ENCODE peak calls at places on chromosomes 4 and X, in four cellular contexts. S, F, E and G are unnamed samples.

GRCh38 chrX:22534643-22535042 is 261.9 kb downstream of the CBLL2 start:
- DNase-seq in S (no peak), F (no peak), E (peak), G (peak)

GRCh38 chrX:13180807-13181206 is 136.4 kb upstream of the FAM9C start:
- DNase-seq in S (no peak), F (no peak), E (peak), G (peak)

GRCh38 chr4:921830-922331 is 10.2 kb downstream of the GAK start:
- DNase-seq in S (peak), F (no peak), E (no peak), G (no peak)

GRCh38 chr4:89708903-89709361 is 128.0 kb downstream of the SNCA start:
- DNase-seq in S (no peak), F (no peak), E (peak), G (peak)

GRCh38 chr4:137678796-137679195 is 146.5 kb upstream of the PCDH18 start:
- DNase-seq in S (no peak), F (no peak), E (peak), G (peak)

GRCh38 chr4:35102111-35102510 is 1142.2 kb downstream of the ARAP2 start:
- DNase-seq in S (no peak), F (no peak), E (no peak), G (no peak)

GRCh38 chrX:69761633-69762032 is 145.7 kb downstream of the EDA start:
- DNase-seq in S (no peak), F (no peak), E (no peak), G (no peak)

GRCh38 chr4:97507587-97508245 is 635.6 kb downstream of the STPG2 start:
- DNase-seq in S (no peak), F (no peak), E (peak), G (peak)

GRCh38 chrX:143455045-143455444 is 62.2 kb downstream of the SPANXN3 start:
- DNase-seq in S (no peak), F (no peak), E (peak), G (peak)

GRCh38 chr4:5812506-5813229 is 80.2 kb downstream of the CRMP1 start:
- DNase-seq in S (no peak), F (no peak), E (peak), G (peak)

GRCh38 chr4:117664706-117665444 is 369.4 kb upstream of the NDST3 start:
- DNase-seq in S (no peak), F (no peak), E (no peak), G (peak)

GRCh38 chrX:108123591-108124366 is 32.2 kb downstream of the ATG4A start:
- DNase-seq in S (no peak), F (no peak), E (no peak), G (no peak)

GRCh38 chrX:150032742-150033141 is 94.5 kb upstream of the EOLA2 start:
- DNase-seq in S (no peak), F (no peak), E (peak), G (peak)

GRCh38 chrX:2351321-2351720 is 149.5 kb downstream of the DHRSX start:
- DNase-seq in S (no peak), F (no peak), E (peak), G (peak)

GRCh38 chr4:73964862-73965611 is 16.8 kb downstream of the PF4 start:
- DNase-seq in S (no peak), F (no peak), E (no peak), G (peak)

GRCh38 chr4:156169011-156169410 is 215.3 kb upstream of the CTSO start:
- DNase-seq in S (no peak), F (no peak), E (peak), G (peak)

GRCh38 chr4:47217884-47218283 is 186.5 kb downstream of the GABRB1 start:
- DNase-seq in S (no peak), F (no peak), E (no peak), G (no peak)

GRCh38 chr4:133146192-133146573 is 2.9 kb upstream of the PCDH10 start:
- DNase-seq in S (no peak), F (no peak), E (no peak), G (no peak)

GRCh38 chr4:128068927-128069326 is 7.8 kb downstream of the LARP1B start:
- DNase-seq in S (peak), F (no peak), E (peak), G (peak)

GRCh38 chrX:45428816-45429215 is 228.1 kb upstream of the DIPK2B start:
- DNase-seq in S (no peak), F (no peak), E (peak), G (no peak)

GRCh38 chr4:84324850-84325249 is 174.2 kb downstream of the NKX6-1 start:
- DNase-seq in S (no peak), F (no peak), E (no peak), G (no peak)

GRCh38 chr4:52037730-52038108 is 380 bp downstream of the SGCB start:
- DNase-seq in S (peak), F (no peak), E (peak), G (peak)

GRCh38 chrX:133726642-133727041 is 258.8 kb downstream of the GPC3 start:
- DNase-seq in S (no peak), F (no peak), E (no peak), G (no peak)

GRCh38 chr4:70913947-70914445 is 11.8 kb downstream of the MOB1B start:
- DNase-seq in S (no peak), F (no peak), E (no peak), G (no peak)

GRCh38 chr4:172786039-172786792 is 382.4 kb upstream of the GALNT7 start:
- DNase-seq in S (no peak), F (no peak), E (peak), G (peak)

GRCh38 chr4:94500696-94501095 is 49.0 kb downstream of the PDLIM5 start:
- DNase-seq in S (no peak), F (no peak), E (peak), G (peak)

GRCh38 chr4:169649545-169650226 is 29.3 kb downstream of the CLCN3 start:
- DNase-seq in S (no peak), F (no peak), E (peak), G (no peak)

GRCh38 chrX:116298956-116299355 is 128.4 kb downstream of the AGTR2 start:
- DNase-seq in S (no peak), F (no peak), E (no peak), G (no peak)

GRCh38 chr4:88949605-88950004 is 107.4 kb downstream of the FAM13A start:
- DNase-seq in S (no peak), F (no peak), E (no peak), G (no peak)